ENCODE peak calls at places on chromosome 20, in six cellular contexts. I is cardiac fibroblast, M is neural progenitor cell, G is AG10803, C is astrocyte, B is progenitor cell of endocrine pancreas. J is an unnamed sample.
A peak's percentile ranks its signal among the peaks of the same experiment; 100 is the strongest.

GRCh38 chr20:50586531-50587232 is 76.5 kb downstream of the PTPN1 start:
- DNase-seq in I (no peak), G (no peak), B (no peak), C (no peak), M (no peak), J (no peak)

GRCh38 chr20:42161228-42161829 is 543.2 kb upstream of the CHD6 start:
- DNase-seq in I (no peak), B (no peak), M (peak; percentile 15), G (no peak), C (no peak), J (no peak)

GRCh38 chr20:53828673-53829085 is 235.0 kb upstream of the ZNF217 start:
- DNase-seq in I (peak; percentile 96), B (no peak), C (peak; percentile 91), M (peak; percentile 26), G (peak; percentile 97), J (peak; percentile 93)

GRCh38 chr20:16394784-16395183 is 178.5 kb downstream of the KIF16B start:
- DNase-seq in I (no peak), B (no peak), C (no peak), G (no peak), M (no peak), J (no peak)

GRCh38 chr20:63351380-63351700 is 9.8 kb downstream of the CHRNA4 start:
- DNase-seq in C (no peak), G (no peak), I (no peak), B (no peak), M (no peak), J (no peak)

GRCh38 chr20:1517010-1517409 is 25.8 kb upstream of the SIRPB2 start:
- DNase-seq in B (no peak), I (no peak), C (no peak), M (no peak), G (no peak), J (no peak)

GRCh38 chr20:60921021-60921622 is 330.9 kb upstream of the CDH4 start:
- DNase-seq in C (peak; percentile 25), G (peak; percentile 21), I (peak; percentile 40), B (peak; percentile 64), M (peak; percentile 80), J (no peak)

GRCh38 chr20:62926229-62927127 is at the start of gene DIDO1:
- DNase-seq in M (peak; percentile 96), I (peak; percentile 82), B (peak; percentile 75), C (peak; percentile 54), G (peak; percentile 80), J (peak; percentile 60)

GRCh38 chr20:57693002-57693582 is 16.7 kb downstream of the PMEPA1 start:
- DNase-seq in B (peak; percentile 29), I (no peak), G (no peak), M (no peak), C (peak; percentile 77), J (no peak)

GRCh38 chr20:8094415-8094818 is 37.6 kb upstream of the PLCB1 start:
- DNase-seq in B (no peak), G (peak; percentile 67), I (peak; percentile 89), M (no peak), C (no peak), J (peak; percentile 27)

GRCh38 chr20:52001999-52002666 is 189.4 kb downstream of the ZFP64 start:
- DNase-seq in B (no peak), M (no peak), I (peak; percentile 28), G (no peak), C (no peak), J (no peak)

GRCh38 chr20:48679603-48680002 is 148.2 kb downstream of the PREX1 start:
- DNase-seq in G (no peak), B (no peak), C (no peak), I (no peak), M (peak; percentile 19), J (no peak)

GRCh38 chr20:6295026-6295425 is 172.2 kb upstream of the FERMT1 start:
- DNase-seq in I (no peak), G (no peak), M (no peak), B (no peak), C (no peak), J (no peak)

GRCh38 chr20:62892348-62893304 is 31.0 kb upstream of the TCFL5 start:
- DNase-seq in I (no peak), C (no peak), B (no peak), M (no peak), G (no peak), J (no peak)

GRCh38 chr20:60327971-60328660 is 369.9 kb downstream of the CDH26 start:
- DNase-seq in I (no peak), G (no peak), C (no peak), B (no peak), M (no peak), J (no peak)

GRCh38 chr20:48214601-48215000 is 429.3 kb upstream of the SULF2 start:
- DNase-seq in B (no peak), C (no peak), M (no peak), G (no peak), I (no peak), J (no peak)

GRCh38 chr20:6956574-6956973 is 189.1 kb downstream of the BMP2 start:
- DNase-seq in M (no peak), B (no peak), C (peak; percentile 65), G (no peak), I (peak; percentile 39), J (no peak)

GRCh38 chr20:24102749-24103148 is 114.2 kb upstream of the GGTLC1 start:
- DNase-seq in G (no peak), B (no peak), M (no peak), I (peak; percentile 68), C (no peak), J (no peak)

GRCh38 chr20:33897313-33897912 is 86.3 kb downstream of the CHMP4B start:
- DNase-seq in B (no peak), C (no peak), G (no peak), M (no peak), I (no peak), J (no peak)
- TF ChIP-seq CTCF in B (peak; percentile 52), C (no peak), G (peak; percentile 4), M (peak; percentile 45), I (no peak), J (no peak)

GRCh38 chr20:4802522-4802921 is 80.8 kb downstream of the PRND start:
- DNase-seq in C (no peak), B (no peak), M (no peak), G (no peak), I (no peak), J (no peak)
- TF ChIP-seq CTCF in C (no peak), B (no peak), M (no peak), G (no peak), I (no peak), J (no peak)

GRCh38 chr20:39855056-39855455 is 834.0 kb downstream of the MAFB start:
- DNase-seq in G (peak; percentile 46), I (no peak), B (no peak), M (no peak), C (peak; percentile 72), J (no peak)
- TF ChIP-seq CTCF in G (no peak), I (no peak), B (no peak), M (no peak), C (no peak), J (no peak)

GRCh38 chr20:11542645-11543044 is 375.0 kb upstream of the BTBD3 start:
- DNase-seq in G (no peak), I (no peak), C (no peak), M (no peak), B (no peak), J (no peak)

GRCh38 chr20:11540558-11540957 is 377.1 kb upstream of the BTBD3 start:
- DNase-seq in C (no peak), M (no peak), B (no peak), I (no peak), G (no peak), J (no peak)

GRCh38 chr20:11549172-11550117 is 368.2 kb upstream of the BTBD3 start:
- DNase-seq in M (no peak), B (no peak), C (no peak), G (no peak), I (no peak), J (no peak)

GRCh38 chr20:11544029-11544678 is 373.5 kb upstream of the BTBD3 start:
- DNase-seq in G (peak; percentile 63), C (peak; percentile 40), M (peak; percentile 71), B (peak; percentile 28), I (peak; percentile 85), J (peak; percentile 64)
- TF ChIP-seq CTCF in G (peak; percentile 69), C (peak; percentile 61), M (peak; percentile 79), B (peak; percentile 76), I (peak; percentile 35), J (peak; percentile 82)

J was measured in HFFc6.